ENCODE peak calls at places on chromosomes 4 and X, in six cellular contexts. One of them, this sample, is unnamed.

GRCh38 chr4:158581161-158581560 is 59.5 kb downstream of the RXFP1 start:
- DNase-seq in suprapubic skin: no peak
- DNase-seq in CD4-positive, alpha-beta T cell: no peak
- DNase-seq in effector memory CD4-positive, alpha-beta T cell: no peak
- DNase-seq in body of pancreas: no peak
- DNase-seq in AG04450: no peak
- DNase-seq in this sample: no peak

GRCh38 chr4:153467897-153468262 is 1.7 kb downstream of the TMEM131L start:
- DNase-seq in suprapubic skin: no peak
- DNase-seq in CD4-positive, alpha-beta T cell: no peak
- DNase-seq in effector memory CD4-positive, alpha-beta T cell: no peak
- DNase-seq in body of pancreas: no peak
- DNase-seq in AG04450: no peak
- DNase-seq in this sample: no peak

GRCh38 chr4:24141836-24142235 is 252.0 kb upstream of the PPARGC1A start:
- DNase-seq in suprapubic skin: no peak
- DNase-seq in CD4-positive, alpha-beta T cell: no peak
- DNase-seq in effector memory CD4-positive, alpha-beta T cell: no peak
- DNase-seq in body of pancreas: no peak
- DNase-seq in AG04450: no peak
- DNase-seq in this sample: no peak

GRCh38 chr4:2858451-2859217 is 15.0 kb downstream of the ADD1 start:
- DNase-seq in suprapubic skin: no peak
- DNase-seq in CD4-positive, alpha-beta T cell: no peak
- DNase-seq in effector memory CD4-positive, alpha-beta T cell: no peak
- DNase-seq in body of pancreas: no peak
- DNase-seq in AG04450: no peak
- DNase-seq in this sample: no peak

GRCh38 chrX:43676960-43677582 is 21.0 kb downstream of the MAOA start:
- DNase-seq in suprapubic skin: no peak
- DNase-seq in CD4-positive, alpha-beta T cell: no peak
- DNase-seq in effector memory CD4-positive, alpha-beta T cell: no peak
- DNase-seq in body of pancreas: peak
- DNase-seq in AG04450: no peak
- DNase-seq in this sample: no peak

GRCh38 chr4:181693517-181693916 is 549.7 kb upstream of the TENM3 start:
- DNase-seq in suprapubic skin: no peak
- DNase-seq in CD4-positive, alpha-beta T cell: no peak
- DNase-seq in effector memory CD4-positive, alpha-beta T cell: no peak
- DNase-seq in body of pancreas: no peak
- DNase-seq in AG04450: no peak
- DNase-seq in this sample: no peak

GRCh38 chrX:10932842-10933440 is 178.2 kb upstream of the HCCS start:
- DNase-seq in suprapubic skin: no peak
- DNase-seq in CD4-positive, alpha-beta T cell: no peak
- DNase-seq in effector memory CD4-positive, alpha-beta T cell: no peak
- DNase-seq in body of pancreas: no peak
- DNase-seq in AG04450: no peak
- DNase-seq in this sample: no peak

GRCh38 chrX:40253770-40254169 is 156.0 kb upstream of the BCOR start:
- DNase-seq in suprapubic skin: no peak
- DNase-seq in CD4-positive, alpha-beta T cell: no peak
- DNase-seq in effector memory CD4-positive, alpha-beta T cell: no peak
- DNase-seq in body of pancreas: no peak
- DNase-seq in AG04450: no peak
- DNase-seq in this sample: no peak

GRCh38 chrX:130094712-130095111 is 15.6 kb downstream of the ELF4 start:
- DNase-seq in suprapubic skin: no peak
- DNase-seq in CD4-positive, alpha-beta T cell: no peak
- DNase-seq in effector memory CD4-positive, alpha-beta T cell: no peak
- DNase-seq in body of pancreas: no peak
- DNase-seq in AG04450: no peak
- DNase-seq in this sample: no peak

GRCh38 chr4:70877539-70877938 is 24.6 kb upstream of the MOB1B start:
- DNase-seq in suprapubic skin: no peak
- DNase-seq in CD4-positive, alpha-beta T cell: no peak
- DNase-seq in effector memory CD4-positive, alpha-beta T cell: no peak
- DNase-seq in body of pancreas: no peak
- DNase-seq in AG04450: no peak
- DNase-seq in this sample: no peak

DNA sequence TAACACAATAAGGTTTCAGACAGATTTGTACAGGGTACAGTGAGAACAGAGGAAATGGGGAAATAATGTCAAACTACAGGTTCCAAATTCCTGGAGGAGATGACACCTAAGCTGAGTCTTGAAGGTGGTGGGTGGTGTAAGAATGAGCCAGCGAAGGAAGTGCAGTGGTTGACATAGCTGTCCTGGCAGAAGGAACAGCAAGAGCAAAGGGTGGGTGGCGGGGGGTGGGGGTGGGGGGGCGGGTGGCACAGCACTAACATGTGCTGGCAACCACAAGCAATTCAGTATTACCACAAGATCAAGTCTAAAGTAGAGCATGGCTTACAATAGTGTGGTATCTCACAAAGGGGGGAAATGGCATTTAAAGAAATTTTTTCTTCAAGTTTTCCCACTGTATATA is 13.1 kb upstream of the G3BP2 start:
- DNase-seq in suprapubic skin: no peak
- DNase-seq in CD4-positive, alpha-beta T cell: no peak
- DNase-seq in effector memory CD4-positive, alpha-beta T cell: peak
- DNase-seq in body of pancreas: no peak
- DNase-seq in AG04450: no peak
- DNase-seq in this sample: no peak
- H3K27ac ChIP-seq in suprapubic skin: no peak
- H3K27ac ChIP-seq in CD4-positive, alpha-beta T cell: no peak
- H3K27ac ChIP-seq in effector memory CD4-positive, alpha-beta T cell: no peak
- H3K27ac ChIP-seq in body of pancreas: no peak
- H3K27ac ChIP-seq in AG04450: no peak
- H3K27ac ChIP-seq in this sample: no peak

GRCh38 chrX:134374294-134374693 is 85.7 kb upstream of the HPRT1 start:
- DNase-seq in suprapubic skin: no peak
- DNase-seq in CD4-positive, alpha-beta T cell: no peak
- DNase-seq in effector memory CD4-positive, alpha-beta T cell: no peak
- DNase-seq in body of pancreas: no peak
- DNase-seq in AG04450: no peak
- DNase-seq in this sample: no peak
- H3K27ac ChIP-seq in suprapubic skin: no peak
- H3K27ac ChIP-seq in CD4-positive, alpha-beta T cell: no peak
- H3K27ac ChIP-seq in effector memory CD4-positive, alpha-beta T cell: peak
- H3K27ac ChIP-seq in body of pancreas: peak
- H3K27ac ChIP-seq in AG04450: no peak
- H3K27ac ChIP-seq in this sample: peak

GRCh38 chr4:151095142-151095541 is 4.3 kb upstream of the RPS3A start:
- DNase-seq in suprapubic skin: no peak
- DNase-seq in CD4-positive, alpha-beta T cell: no peak
- DNase-seq in effector memory CD4-positive, alpha-beta T cell: no peak
- DNase-seq in body of pancreas: no peak
- DNase-seq in AG04450: no peak
- DNase-seq in this sample: no peak
- H3K27ac ChIP-seq in suprapubic skin: no peak
- H3K27ac ChIP-seq in CD4-positive, alpha-beta T cell: no peak
- H3K27ac ChIP-seq in effector memory CD4-positive, alpha-beta T cell: no peak
- H3K27ac ChIP-seq in body of pancreas: no peak
- H3K27ac ChIP-seq in AG04450: no peak
- H3K27ac ChIP-seq in this sample: no peak

DNA sequence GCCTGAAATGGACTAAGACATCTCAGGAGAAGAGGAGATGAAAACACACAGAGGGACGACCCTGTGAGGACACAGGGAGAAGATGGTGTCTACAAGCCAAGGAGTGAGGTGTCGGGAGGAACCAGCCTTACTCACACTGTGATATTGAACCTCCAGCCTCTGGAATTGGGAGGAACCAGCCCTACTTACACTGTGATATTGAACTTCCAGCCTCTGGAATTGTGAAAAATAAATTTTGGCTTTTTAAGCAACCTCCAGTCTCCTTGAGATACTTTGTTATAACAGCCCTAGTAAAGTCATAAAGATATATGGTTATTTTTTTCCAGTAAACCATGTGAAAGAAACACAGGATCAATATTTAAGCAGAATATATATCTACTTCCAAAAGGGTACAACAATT is 76.5 kb downstream of the DHRSX start:
- DNase-seq in suprapubic skin: no peak
- DNase-seq in CD4-positive, alpha-beta T cell: no peak
- DNase-seq in effector memory CD4-positive, alpha-beta T cell: no peak
- DNase-seq in body of pancreas: no peak
- DNase-seq in AG04450: no peak
- DNase-seq in this sample: no peak
- H3K27ac ChIP-seq in suprapubic skin: no peak
- H3K27ac ChIP-seq in CD4-positive, alpha-beta T cell: no peak
- H3K27ac ChIP-seq in effector memory CD4-positive, alpha-beta T cell: no peak
- H3K27ac ChIP-seq in body of pancreas: no peak
- H3K27ac ChIP-seq in AG04450: no peak
- H3K27ac ChIP-seq in this sample: no peak

GRCh38 chr4:6710282-6710681 is 617 bp upstream of the MRFAP1L1 start:
- DNase-seq in suprapubic skin: no peak
- DNase-seq in CD4-positive, alpha-beta T cell: no peak
- DNase-seq in effector memory CD4-positive, alpha-beta T cell: no peak
- DNase-seq in body of pancreas: no peak
- DNase-seq in AG04450: no peak
- DNase-seq in this sample: no peak
- H3K27ac ChIP-seq in suprapubic skin: peak
- H3K27ac ChIP-seq in CD4-positive, alpha-beta T cell: peak
- H3K27ac ChIP-seq in effector memory CD4-positive, alpha-beta T cell: peak
- H3K27ac ChIP-seq in body of pancreas: peak
- H3K27ac ChIP-seq in AG04450: peak
- H3K27ac ChIP-seq in this sample: peak

DNA sequence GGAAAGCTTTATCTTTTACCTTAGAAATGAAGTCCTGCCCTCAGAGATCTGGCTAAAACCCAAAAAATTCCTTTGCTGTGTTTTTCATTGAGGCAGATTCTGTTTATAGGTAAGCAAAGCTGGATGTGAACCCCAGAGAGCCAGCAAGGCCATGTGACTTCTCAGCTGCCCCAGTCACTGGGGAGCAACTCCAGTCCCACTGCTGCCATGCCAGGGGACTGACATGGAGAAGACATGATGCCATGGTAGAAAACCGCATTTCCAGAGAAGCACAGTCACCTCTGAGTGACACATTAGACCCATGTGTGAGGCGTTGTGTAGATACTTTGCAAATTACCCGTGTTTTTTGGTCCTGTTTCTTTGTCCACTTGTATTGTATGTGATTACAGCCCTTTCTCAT is 45.4 kb downstream of the PTTG2 start:
- DNase-seq in suprapubic skin: no peak
- DNase-seq in CD4-positive, alpha-beta T cell: no peak
- DNase-seq in effector memory CD4-positive, alpha-beta T cell: no peak
- DNase-seq in body of pancreas: no peak
- DNase-seq in AG04450: no peak
- DNase-seq in this sample: no peak
- H3K27ac ChIP-seq in suprapubic skin: peak
- H3K27ac ChIP-seq in CD4-positive, alpha-beta T cell: no peak
- H3K27ac ChIP-seq in effector memory CD4-positive, alpha-beta T cell: no peak
- H3K27ac ChIP-seq in body of pancreas: no peak
- H3K27ac ChIP-seq in AG04450: peak
- H3K27ac ChIP-seq in this sample: peak

GRCh38 chr4:168796362-168797106 is 213.5 kb downstream of the CBR4 start:
- DNase-seq in suprapubic skin: no peak
- DNase-seq in CD4-positive, alpha-beta T cell: no peak
- DNase-seq in effector memory CD4-positive, alpha-beta T cell: no peak
- DNase-seq in body of pancreas: peak
- DNase-seq in AG04450: no peak
- DNase-seq in this sample: no peak

GRCh38 chr4:168795346-168795745 is 214.7 kb downstream of the CBR4 start:
- DNase-seq in suprapubic skin: no peak
- DNase-seq in CD4-positive, alpha-beta T cell: no peak
- DNase-seq in effector memory CD4-positive, alpha-beta T cell: no peak
- DNase-seq in body of pancreas: no peak
- DNase-seq in AG04450: no peak
- DNase-seq in this sample: no peak

GRCh38 chr4:168797176-168797575 is 212.9 kb downstream of the CBR4 start:
- DNase-seq in suprapubic skin: no peak
- DNase-seq in CD4-positive, alpha-beta T cell: no peak
- DNase-seq in effector memory CD4-positive, alpha-beta T cell: no peak
- DNase-seq in body of pancreas: no peak
- DNase-seq in AG04450: no peak
- DNase-seq in this sample: no peak

GRCh38 chr4:168794881-168795280 is 215.2 kb downstream of the CBR4 start:
- DNase-seq in suprapubic skin: no peak
- DNase-seq in CD4-positive, alpha-beta T cell: no peak
- DNase-seq in effector memory CD4-positive, alpha-beta T cell: no peak
- DNase-seq in body of pancreas: no peak
- DNase-seq in AG04450: no peak
- DNase-seq in this sample: no peak

GRCh38 chr4:168797738-168798375 is 212.2 kb downstream of the CBR4 start:
- DNase-seq in suprapubic skin: no peak
- DNase-seq in CD4-positive, alpha-beta T cell: no peak
- DNase-seq in effector memory CD4-positive, alpha-beta T cell: no peak
- DNase-seq in body of pancreas: no peak
- DNase-seq in AG04450: no peak
- DNase-seq in this sample: no peak
- H3K27ac ChIP-seq in suprapubic skin: no peak
- H3K27ac ChIP-seq in CD4-positive, alpha-beta T cell: no peak
- H3K27ac ChIP-seq in effector memory CD4-positive, alpha-beta T cell: no peak
- H3K27ac ChIP-seq in body of pancreas: no peak
- H3K27ac ChIP-seq in AG04450: peak
- H3K27ac ChIP-seq in this sample: no peak

DNA sequence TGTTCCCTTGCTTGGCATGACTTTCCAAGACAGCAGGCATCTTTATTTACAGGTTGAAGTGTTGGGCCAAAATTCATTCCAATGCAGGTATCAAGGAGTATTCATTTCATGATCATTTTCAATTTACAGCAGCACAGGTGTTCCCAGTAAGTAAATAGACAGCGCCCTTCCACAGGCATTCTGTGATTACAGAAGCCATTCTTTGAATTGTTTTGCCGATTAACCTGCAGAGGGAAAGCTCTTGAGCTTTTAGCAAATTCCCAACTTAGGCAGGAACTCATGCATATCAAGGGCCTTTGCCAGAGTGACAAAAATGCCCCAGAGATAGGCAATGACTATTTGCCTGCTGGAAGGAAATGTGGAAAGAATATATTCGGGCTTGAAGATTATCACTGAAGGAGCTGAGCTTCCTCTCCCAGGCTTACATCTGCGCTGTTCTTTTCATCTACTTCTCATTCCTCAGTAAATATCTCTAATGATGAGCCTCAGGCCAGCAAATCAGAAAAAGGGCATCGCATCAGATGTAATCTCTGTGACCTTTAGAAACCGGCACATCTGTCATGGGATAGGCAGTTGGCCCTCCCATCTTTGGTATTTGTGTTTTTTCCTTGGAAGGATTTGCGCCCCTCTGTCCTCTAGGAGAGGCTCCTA is 6.7 kb downstream of the TXK start:
- DNase-seq in suprapubic skin: no peak
- DNase-seq in CD4-positive, alpha-beta T cell: no peak
- DNase-seq in effector memory CD4-positive, alpha-beta T cell: no peak
- DNase-seq in body of pancreas: no peak
- DNase-seq in AG04450: no peak
- DNase-seq in this sample: no peak
- H3K27ac ChIP-seq in suprapubic skin: no peak
- H3K27ac ChIP-seq in CD4-positive, alpha-beta T cell: peak
- H3K27ac ChIP-seq in effector memory CD4-positive, alpha-beta T cell: peak
- H3K27ac ChIP-seq in body of pancreas: peak
- H3K27ac ChIP-seq in AG04450: peak
- H3K27ac ChIP-seq in this sample: peak

This sample was measured in ascending aorta.